ENCODE peak calls at places on chromosomes 3 and 15, in seven cellular contexts. A is fibroblast of mammary gland; K is ovary; F is H1; N is foreskin fibroblast; Y is left ventricle myocardium inferior; G is activated T-helper 1 cell treated with anti-CD3 and anti-CD28 coated beads, Interleukin-12 subunit alpha, Interleukin-12 subunit beta, Interleukin-2, Interleukin-4 antibody, amounts not matched to agents 30 ng/mL and 10 ng/mL and 1 ng/mL, durations not matched to agents 14 hours and 24 hours and 36 hours. O is an unnamed sample.

GRCh38 chr15:44286814-44287555 is 1.5 kb upstream of the GOLM2 start:
- DNase-seq in G (no peak), N (no peak), F (no peak), Y (no peak), K (peak), A (peak), O (no peak)

GRCh38 chr15:76398702-76399101 is 62.1 kb downstream of the ISL2 start:
- DNase-seq in F (no peak), G (no peak), K (no peak), N (no peak), Y (no peak), A (no peak), O (no peak)

GRCh38 chr15:51796777-51797474 is 32.5 kb upstream of the TMOD3 start:
- DNase-seq in N (no peak), G (no peak), K (no peak), A (peak), F (no peak), Y (no peak), O (no peak)

GRCh38 chr3:139561959-139562676 is 22.6 kb upstream of the RBP1 start:
- DNase-seq in G (no peak), K (peak), F (no peak), Y (no peak), A (peak), N (no peak), O (peak)

GRCh38 chr15:70416851-70417250 is 319.1 kb upstream of the TLE3 start:
- DNase-seq in F (no peak), G (no peak), K (no peak), Y (no peak), A (no peak), N (no peak), O (no peak)

GRCh38 chr3:59872121-59872520 is 822.3 kb upstream of the CFAP20DC start:
- DNase-seq in F (no peak), N (no peak), Y (no peak), G (no peak), K (no peak), A (no peak), O (no peak)

GRCh38 chr3:52293491-52294319 is 6.1 kb downstream of the GLYCTK start:
- DNase-seq in K (no peak), A (no peak), N (no peak), F (no peak), G (no peak), Y (no peak), O (no peak)

GRCh38 chr3:185371683-185372082 is 8.7 kb downstream of the MAP3K13 start:
- DNase-seq in A (no peak), F (no peak), Y (no peak), G (no peak), K (no peak), N (no peak), O (no peak)

GRCh38 chr3:154782151-154782550 is 298.0 kb upstream of the MME start:
- DNase-seq in F (no peak), G (no peak), Y (no peak), N (no peak), K (no peak), A (no peak), O (no peak)

GRCh38 chr3:133273346-133273745 is 126.5 kb upstream of the BFSP2 start:
- DNase-seq in G (no peak), K (no peak), F (no peak), N (no peak), Y (no peak), A (no peak), O (no peak)

GRCh38 chr3:180747805-180748361 is 68.6 kb upstream of the CCDC39 start:
- DNase-seq in N (no peak), G (no peak), K (no peak), F (no peak), Y (no peak), A (no peak), O (no peak)

GRCh38 chr3:42710323-42711021 is 7.9 kb upstream of the HHATL start:
- DNase-seq in K (peak), N (no peak), F (no peak), Y (peak), A (no peak), G (no peak), O (no peak)

GRCh38 chr3:137163241-137163916 is 205.6 kb downstream of the IL20RB start:
- DNase-seq in F (no peak), A (no peak), Y (no peak), K (peak), N (no peak), G (no peak), O (no peak)

GRCh38 chr3:44926172-44926571 is 49.8 kb downstream of the ZDHHC3 start:
- DNase-seq in F (no peak), Y (no peak), G (no peak), N (no peak), A (no peak), K (no peak), O (no peak)

GRCh38 chr3:16011376-16011775 is 163.1 kb upstream of the GALNT15 start:
- DNase-seq in K (no peak), A (no peak), N (no peak), F (no peak), Y (no peak), G (no peak), O (no peak)

GRCh38 chr3:39189150-39189510 is 3.3 kb downstream of the XIRP1 start:
- DNase-seq in G (no peak), A (no peak), N (no peak), F (no peak), Y (no peak), K (no peak), O (no peak)

GRCh38 chr3:72560857-72561675 is 287.2 kb downstream of the SHQ1 start:
- DNase-seq in F (no peak), A (no peak), Y (no peak), K (no peak), G (no peak), N (no peak), O (no peak)

GRCh38 chr3:110352841-110353595 is 718.6 kb upstream of the NECTIN3 start:
- DNase-seq in G (no peak), F (no peak), A (peak), Y (no peak), K (no peak), N (peak), O (no peak)

GRCh38 chr15:99057697-99058420 is 47.0 kb upstream of the SYNM start:
- DNase-seq in N (no peak), G (no peak), Y (peak), K (peak), F (no peak), A (no peak), O (no peak)

GRCh38 chr3:16516695-16517481 is 3.4 kb upstream of the RFTN1 start:
- DNase-seq in A (peak), F (no peak), G (no peak), K (peak), N (peak), Y (peak), O (peak)

GRCh38 chr3:10548997-10549396 is 43.6 kb upstream of the ATP2B2 start:
- DNase-seq in F (no peak), Y (no peak), K (no peak), A (peak), G (no peak), N (no peak), O (no peak)

GRCh38 chr3:150253622-150254021 is 154.5 kb upstream of the TSC22D2 start:
- DNase-seq in A (no peak), F (no peak), G (no peak), K (no peak), Y (no peak), N (no peak), O (no peak)

GRCh38 chr3:196194542-196194915 is 16.7 kb downstream of the ZDHHC19 start:
- DNase-seq in K (no peak), G (no peak), F (no peak), N (no peak), A (no peak), Y (no peak), O (no peak)

GRCh38 chr3:189714991-189715961 is 84.1 kb downstream of the TP63 start:
- DNase-seq in A (peak), K (no peak), G (no peak), N (peak), Y (no peak), F (no peak), O (peak)

GRCh38 chr15:41231536-41231935 is 468 bp downstream of the CHP1 start:
- DNase-seq in G (no peak), N (no peak), Y (no peak), K (no peak), F (no peak), A (peak), O (no peak)

GRCh38 chr3:18143258-18143780 is 281.8 kb downstream of the SATB1 start:
- DNase-seq in K (no peak), N (no peak), F (no peak), G (no peak), Y (no peak), A (no peak), O (no peak)

GRCh38 chr3:115388166-115388565 is 235.1 kb upstream of the GAP43 start:
- DNase-seq in A (peak), K (no peak), N (no peak), F (no peak), G (no peak), Y (no peak), O (no peak)

GRCh38 chr3:36734742-36735141 is 29.6 kb downstream of the DCLK3 start:
- DNase-seq in K (no peak), Y (no peak), F (no peak), A (no peak), G (no peak), N (no peak), O (no peak)

GRCh38 chr15:38518084-38518483 is 46.5 kb downstream of the RASGRP1 start:
- DNase-seq in A (no peak), F (no peak), Y (no peak), K (no peak), G (no peak), N (no peak), O (no peak)

GRCh38 chr3:73623996-73624362 is 762 bp downstream of the PDZRN3 start:
- DNase-seq in G (no peak), Y (peak), A (peak), N (peak), F (peak), K (peak), O (no peak)